ENCODE peak calls at places on chromosomes 11 and 22, in ten cellular contexts. H is IMR-90, I is adrenal gland, M is stomach, T is A549, R is lower leg skin, O is spleen, D is gastrocnemius medialis, L is transverse colon, J is tibial nerve. W is an unnamed sample.
A peak's percentile ranks its signal among the peaks of the same experiment; 100 is the strongest.

GRCh38 chr22:11626422-11626773 is 3901.6 kb upstream of the OR11H1 start:
- DNase-seq in T (no peak), L (no peak), D (no peak), I (no peak), H (no peak), J (no peak), M (no peak), O (peak; percentile 63), R (no peak), W (no peak)

GRCh38 chr11:44566559-44566949 is 1.1 kb downstream of the CD82 start:
- DNase-seq in M (no peak), H (no peak), J (no peak), D (no peak), T (no peak), R (no peak), I (no peak), O (no peak), L (no peak), W (no peak)

GRCh38 chr11:126332221-126332711 is 23.2 kb upstream of the ST3GAL4 start:
- DNase-seq in O (peak; percentile 74), D (peak; percentile 79), T (no peak), J (peak; percentile 65), M (no peak), R (no peak), I (peak; percentile 94), L (no peak), H (peak; percentile 90), W (peak; percentile 63)

GRCh38 chr11:117410861-117411725 is 83.4 kb downstream of the CEP164 start:
- DNase-seq in M (no peak), T (no peak), L (no peak), H (no peak), R (peak; percentile 83), D (no peak), O (no peak), I (no peak), J (no peak), W (no peak)

GRCh38 chr22:22942511-22943329 is 55.1 kb downstream of the IGLL5 start:
- DNase-seq in R (peak; percentile 87), H (peak; percentile 51), M (peak; percentile 70), L (peak; percentile 82), J (peak; percentile 3), O (peak; percentile 92), T (peak; percentile 65), I (peak; percentile 67), D (no peak), W (peak; percentile 64)

GRCh38 chr11:127574528-127574927 is 574.0 kb upstream of the KIRREL3 start:
- DNase-seq in L (no peak), H (no peak), D (no peak), J (no peak), I (no peak), O (no peak), T (no peak), R (no peak), M (no peak), W (no peak)

GRCh38 chr22:38504731-38505594 is 1.1 kb downstream of the DDX17 start:
- DNase-seq in J (no peak), H (peak; percentile 48), I (peak; percentile 75), L (peak; percentile 66), O (peak; percentile 90), T (peak; percentile 41), M (peak; percentile 63), R (peak; percentile 89), D (peak; percentile 62), W (peak; percentile 84)

GRCh38 chr22:23764931-23765881 is 2.4 kb downstream of the C22orf15 start:
- DNase-seq in R (no peak), O (no peak), D (peak; percentile 66), M (no peak), T (no peak), J (no peak), H (no peak), I (no peak), L (no peak), W (peak; percentile 52)

GRCh38 chr11:45922425-45923082 is at the start of gene LARGE2:
- DNase-seq in T (no peak), D (peak; percentile 5), H (no peak), O (peak; percentile 86), R (peak; percentile 80), I (peak; percentile 67), M (peak; percentile 78), L (peak; percentile 45), J (no peak), W (no peak)

GRCh38 chr22:44557064-44557748 is 59.2 kb upstream of the RTL6 start:
- DNase-seq in L (no peak), O (no peak), H (no peak), D (no peak), T (no peak), M (no peak), R (peak; percentile 6), J (no peak), I (no peak), W (no peak)

GRCh38 chr11:76665921-76666351 is 4.6 kb downstream of the LRRC32 start:
- DNase-seq in O (peak; percentile 67), H (no peak), R (peak; percentile 74), I (peak; percentile 7), T (no peak), D (peak; percentile 7), J (peak; percentile 1), L (peak; percentile 5), M (no peak), W (no peak)

GRCh38 chr11:116773203-116774112 is 671 bp upstream of the BUD13 start:
- DNase-seq in L (no peak), H (peak; percentile 17), J (no peak), M (no peak), O (no peak), T (no peak), D (no peak), R (no peak), I (no peak), W (peak; percentile 46)

GRCh38 chr11:12274558-12275197 is 102.7 kb upstream of the PARVA start:
- DNase-seq in T (no peak), D (no peak), L (no peak), O (no peak), H (peak; percentile 73), J (no peak), M (no peak), I (no peak), R (peak; percentile 77), W (peak; percentile 44)

GRCh38 chr22:38938221-38938620 is 19.2 kb upstream of the APOBEC3A start:
- DNase-seq in L (no peak), H (no peak), I (no peak), D (no peak), O (no peak), J (no peak), R (peak; percentile 72), M (no peak), T (no peak), W (no peak)

GRCh38 chr22:19891350-19892248 is 36.9 kb upstream of the GNB1L start:
- DNase-seq in I (no peak), M (no peak), T (no peak), H (peak; percentile 89), D (no peak), O (peak; percentile 89), R (no peak), L (no peak), J (no peak), W (peak; percentile 29)

GRCh38 chr11:23727821-23728220 is 769.0 kb upstream of the LUZP2 start:
- DNase-seq in O (no peak), M (no peak), R (no peak), L (no peak), J (no peak), T (peak; percentile 4), D (no peak), I (no peak), H (peak; percentile 83), W (no peak)

GRCh38 chr11:119369035-119369925 is 12.2 kb downstream of the USP2 start:
- DNase-seq in J (no peak), O (no peak), D (peak; percentile 88), R (no peak), T (no peak), H (no peak), M (no peak), I (no peak), L (peak; percentile 66), W (no peak)

GRCh38 chr11:112024778-112025678 is at the start of gene DLAT:
- DNase-seq in L (peak; percentile 93), R (peak; percentile 96), O (peak; percentile 96), J (peak; percentile 55), M (peak; percentile 88), T (peak; percentile 90), I (peak; percentile 86), H (peak; percentile 75), D (peak; percentile 88), W (peak; percentile 93)
- TF ChIP-seq POLR2A in L (peak; percentile 83), R (no peak), O (no peak), J (no peak), M (peak; percentile 15), T (peak; percentile 49), I (peak; percentile 56), H (peak; percentile 60), D (peak; percentile 68), W (peak; percentile 83)

GRCh38 chr11:3836903-3837302 is 3.9 kb downstream of the RHOG start:
- DNase-seq in L (peak; percentile 50), O (peak; percentile 94), D (peak; percentile 39), H (no peak), I (peak; percentile 38), T (no peak), J (no peak), R (peak; percentile 88), M (peak; percentile 31), W (peak; percentile 29)
- TF ChIP-seq POLR2A in L (no peak), O (no peak), D (no peak), H (no peak), I (no peak), T (no peak), J (no peak), R (no peak), M (no peak), W (no peak)

GRCh38 chr11:1109101-1109917 is 34.6 kb downstream of the MUC2 start:
- DNase-seq in J (no peak), H (no peak), M (no peak), T (no peak), O (peak; percentile 64), I (no peak), R (no peak), L (no peak), D (no peak), W (no peak)

GRCh38 chr11:1107316-1108245 is 32.9 kb downstream of the MUC2 start:
- DNase-seq in M (no peak), H (no peak), O (no peak), I (no peak), J (no peak), D (no peak), T (no peak), R (no peak), L (no peak), W (no peak)

GRCh38 chr11:1106387-1106786 is 31.7 kb downstream of the MUC2 start:
- DNase-seq in D (no peak), R (no peak), M (no peak), I (no peak), J (no peak), H (no peak), T (no peak), L (no peak), O (no peak), W (no peak)

GRCh38 chr11:1109918-1110705 is 35.4 kb downstream of the MUC2 start:
- DNase-seq in H (no peak), L (no peak), R (no peak), T (no peak), I (no peak), M (no peak), O (peak; percentile 59), J (no peak), D (no peak), W (no peak)

GRCh38 chr11:1108246-1108900 is 33.7 kb downstream of the MUC2 start:
- DNase-seq in D (no peak), H (no peak), M (no peak), L (no peak), R (no peak), T (no peak), I (no peak), J (no peak), O (no peak), W (no peak)
- TF ChIP-seq POLR2A in D (no peak), H (no peak), M (no peak), L (no peak), R (no peak), T (no peak), I (no peak), J (no peak), O (no peak), W (no peak)

GRCh38 chr11:130448416-130449068 is at the start of gene ADAMTS15:
- DNase-seq in H (peak; percentile 84), O (no peak), M (peak; percentile 86), J (peak; percentile 66), T (peak; percentile 83), L (peak; percentile 75), I (peak; percentile 80), D (peak; percentile 70), R (peak; percentile 94), W (no peak)
- TF ChIP-seq POLR2A in H (no peak), O (no peak), M (no peak), J (peak; percentile 12), T (peak; percentile 72), L (no peak), I (peak; percentile 21), D (peak; percentile 29), R (no peak), W (no peak)